ENCODE peak calls at places on chromosomes 4 and X, in four cellular contexts. M is SK-N-SH, Q is neural crest cell, K is glutamatergic neuron. W is an unnamed sample.
A peak's percentile ranks its signal among the peaks of the same experiment; 100 is the strongest.

GRCh38 chr4:78683352-78683751 is 92.8 kb upstream of the BMP2K start:
- DNase-seq in K (no peak), M (no peak), Q (no peak), W (no peak)

GRCh38 chrX:80876877-80877276 is 67.2 kb upstream of the BRWD3 start:
- DNase-seq in M (peak; percentile 12), K (no peak), Q (no peak), W (peak; percentile 32)

GRCh38 chrX:153499876-153500275 is 5.1 kb downstream of the BGN start:
- DNase-seq in Q (no peak), K (no peak), M (peak; percentile 80), W (no peak)

GRCh38 chr4:165440415-165440882 is 61.6 kb downstream of the CPE start:
- DNase-seq in M (peak; percentile 36), Q (no peak), K (no peak), W (no peak)

GRCh38 chrX:13506574-13506973 is 62.8 kb upstream of the EGFL6 start:
- DNase-seq in Q (peak; percentile 41), K (peak; percentile 47), M (peak; percentile 62), W (peak; percentile 23)

GRCh38 chr4:148618856-148619255 is 176.6 kb upstream of the NR3C2 start:
- DNase-seq in Q (no peak), M (no peak), K (no peak), W (no peak)

GRCh38 chrX:17542123-17542522 is 167.1 kb downstream of the NHS start:
- DNase-seq in Q (no peak), M (no peak), K (no peak), W (no peak)

GRCh38 chrX:46569621-46570020 is 3.9 kb upstream of the CHST7 start:
- DNase-seq in M (no peak), K (no peak), Q (no peak), W (no peak)

GRCh38 chr4:184978211-184978610 is 40.1 kb upstream of the HELT start:
- DNase-seq in K (no peak), M (no peak), Q (no peak), W (no peak)

GRCh38 chr4:175377203-175377602 is 434.9 kb downstream of the GPM6A start:
- DNase-seq in M (no peak), Q (no peak), K (no peak), W (no peak)

GRCh38 chr4:78692815-78693156 is 83.4 kb upstream of the BMP2K start:
- DNase-seq in Q (no peak), K (no peak), M (no peak), W (no peak)

GRCh38 chr4:123833156-123833555 is 436.6 kb downstream of the SPRY1 start:
- DNase-seq in Q (no peak), M (no peak), K (no peak), W (no peak)

GRCh38 chrX:109856974-109857373 is 123.9 kb upstream of the ACSL4 start:
- DNase-seq in Q (no peak), M (peak; percentile 19), K (no peak), W (no peak)

GRCh38 chr4:81214518-81215218 is 354 bp downstream of the PRKG2 start:
- DNase-seq in M (peak; percentile 11), Q (peak; percentile 12), K (peak; percentile 60), W (no peak)

GRCh38 chrX:73847991-73848390 is 285.0 kb downstream of the CHIC1 start:
- DNase-seq in Q (no peak), M (no peak), K (no peak), W (no peak)

GRCh38 chr4:128107766-128108165 is 46.7 kb downstream of the LARP1B start:
- DNase-seq in M (no peak), Q (no peak), K (no peak), W (no peak)

GRCh38 chrX:140431521-140431920 is 73.3 kb downstream of the SOX3 start:
- DNase-seq in Q (no peak), M (no peak), K (no peak), W (no peak)

GRCh38 chrX:153731845-153732215 is 7.2 kb downstream of the ABCD1 start:
- DNase-seq in K (no peak), M (no peak), Q (no peak), W (no peak)

GRCh38 chrX:87299563-87300160 is 217.9 kb upstream of the KLHL4 start:
- DNase-seq in Q (no peak), K (no peak), M (no peak), W (peak; percentile 6)

W was measured in SK-N-DZ.